ENCODE peak calls at places on chromosomes 2 and 18, in seven cellular contexts. N is heart left ventricle; C is heart right ventricle; W is cardiac muscle cell; Q is CD8-positive, alpha-beta T cell; K is suprapubic skin; Y is ovary. O is an unnamed sample.

GRCh38 chr2:217960351-217960750 is 42.4 kb downstream of the TNS1 start:
- DNase-seq in W (no peak), Y (peak), N (no peak), C (no peak), Q (no peak), K (peak), O (no peak)

GRCh38 chr2:64963719-64964118 is 25.5 kb upstream of the SLC1A4 start:
- DNase-seq in Q (no peak), K (no peak), N (no peak), Y (no peak), C (no peak), W (no peak), O (no peak)

GRCh38 chr2:170073288-170073687 is 104.7 kb upstream of the MYO3B start:
- DNase-seq in Y (peak), C (peak), K (no peak), N (no peak), W (peak), Q (no peak), O (no peak)

GRCh38 chr18:63775166-63775730 is at the start of gene SERPINB7:
- DNase-seq in Y (no peak), C (no peak), Q (no peak), W (no peak), N (no peak), K (no peak), O (no peak)

GRCh38 chr2:67037655-67038054 is 359.5 kb upstream of the ETAA1 start:
- DNase-seq in K (no peak), C (no peak), N (no peak), Y (no peak), W (no peak), Q (no peak), O (no peak)

GRCh38 chr2:239822146-239822945 is 202.8 kb downstream of the NDUFA10 start:
- DNase-seq in Y (peak), C (peak), K (no peak), W (no peak), Q (no peak), N (peak), O (no peak)

GRCh38 chr2:167336213-167336612 is 447.9 kb downstream of the XIRP2 start:
- DNase-seq in N (no peak), W (no peak), Y (no peak), Q (no peak), K (no peak), C (no peak), O (no peak)

GRCh38 chr2:3267549-3267867 is 110.1 kb downstream of the EIPR1 start:
- DNase-seq in N (no peak), Q (no peak), W (no peak), K (no peak), Y (no peak), C (no peak), O (no peak)

GRCh38 chr2:33167655-33168245 is 221.0 kb downstream of the LTBP1 start:
- DNase-seq in K (no peak), C (no peak), Q (no peak), W (no peak), Y (no peak), N (no peak), O (no peak)

GRCh38 chr2:74328573-74328972 is 14.6 kb downstream of the SLC4A5 start:
- DNase-seq in Q (no peak), W (no peak), K (no peak), C (no peak), N (no peak), Y (no peak), O (no peak)

GRCh38 chr2:129936334-129936934 is 43.0 kb upstream of the RAB6C start:
- DNase-seq in K (no peak), C (peak), N (no peak), W (peak), Q (no peak), Y (no peak), O (no peak)

GRCh38 chr2:160241251-160242137 is 41.4 kb upstream of the ITGB6 start:
- DNase-seq in C (peak), N (peak), Y (no peak), K (no peak), W (peak), Q (no peak), O (peak)

GRCh38 chr2:195532628-195533271 is 124.3 kb upstream of the SLC39A10 start:
- DNase-seq in C (no peak), Y (no peak), Q (no peak), W (peak), K (no peak), N (no peak), O (no peak)

GRCh38 chr2:230902180-230902899 is 22.7 kb downstream of the GPR55 start:
- DNase-seq in Q (no peak), Y (no peak), K (no peak), N (peak), C (no peak), W (peak), O (no peak)

GRCh38 chr2:151544449-151544848 is 134.7 kb downstream of the RIF1 start:
- DNase-seq in K (no peak), C (no peak), N (no peak), Y (no peak), W (no peak), Q (no peak), O (no peak)

GRCh38 chr2:255195-255594 is 8.6 kb downstream of the SH3YL1 start:
- DNase-seq in Y (no peak), C (no peak), W (no peak), N (no peak), Q (no peak), K (no peak), O (no peak)

GRCh38 chr18:63736856-63737255 is 34.1 kb downstream of the SERPINB11 start:
- DNase-seq in W (no peak), C (no peak), Q (no peak), Y (no peak), N (no peak), K (no peak), O (no peak)

GRCh38 chr2:219569041-219569440 is 2.3 kb downstream of the OBSL1 start:
- DNase-seq in N (no peak), Y (no peak), Q (no peak), W (no peak), K (no peak), C (no peak), O (no peak)

GRCh38 chr2:223959688-223960087 is 2.4 kb downstream of the MRPL44 start:
- DNase-seq in N (no peak), Q (no peak), K (no peak), W (peak), Y (no peak), C (peak), O (no peak)

GRCh38 chr2:166453995-166454595 is 40.0 kb downstream of the SCN7A start:
- DNase-seq in C (no peak), Y (no peak), W (no peak), N (no peak), K (no peak), Q (no peak), O (no peak)

GRCh38 chr2:221372156-221372870 is 199.8 kb downstream of the EPHA4 start:
- DNase-seq in N (no peak), Y (no peak), C (no peak), Q (no peak), W (no peak), K (no peak), O (no peak)
- TF ChIP-seq CTCF in N (no peak), Y (no peak), C (no peak), Q (no peak), W (peak), K (no peak), O (no peak)

DNA sequence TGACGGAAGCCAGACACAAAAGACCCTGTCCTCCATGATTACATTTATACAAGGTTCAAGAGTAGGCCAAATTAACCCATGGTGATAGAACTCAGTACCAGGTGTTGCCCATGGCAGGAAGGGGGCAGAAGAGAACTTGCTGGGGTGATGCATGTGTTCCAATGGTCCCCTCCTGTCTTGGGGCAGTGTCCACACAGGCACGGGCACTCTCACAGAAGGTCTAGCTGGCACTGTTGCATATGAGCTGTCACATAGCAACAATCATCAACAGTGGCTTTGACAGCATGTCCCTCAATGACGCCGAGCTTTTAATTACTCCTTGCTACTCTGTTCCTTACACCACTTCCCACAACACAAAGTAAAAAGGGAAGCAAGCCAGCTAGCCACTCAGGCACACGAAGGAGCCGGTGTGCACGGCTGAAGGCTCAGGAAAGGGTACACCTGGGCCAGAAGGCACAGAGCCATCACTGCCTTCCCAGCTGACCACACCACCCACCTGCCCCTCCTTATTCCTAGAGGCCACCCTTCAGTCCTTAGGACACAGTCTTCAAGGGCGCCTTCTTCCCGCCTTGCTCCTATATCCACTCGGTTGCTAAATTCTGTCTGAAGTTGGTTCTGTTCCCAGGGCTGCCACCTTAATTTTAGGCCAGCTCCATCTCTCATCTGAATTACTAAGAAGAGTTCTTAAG is 28.9 kb downstream of the RPL31 start:
- DNase-seq in C (peak), N (no peak), W (no peak), K (no peak), Y (no peak), Q (no peak), O (no peak)
- H3K4me3 ChIP-seq in C (no peak), N (no peak), W (no peak), K (no peak), Y (no peak), Q (no peak), O (no peak)

GRCh38 chr2:28228419-28228995 is 164.2 kb upstream of the FOSL2 start:
- DNase-seq in Y (no peak), Q (no peak), K (no peak), N (no peak), W (no peak), C (no peak), O (no peak)
- TF ChIP-seq CTCF in Y (no peak), Q (peak), K (no peak), N (no peak), W (no peak), C (no peak), O (no peak)

GRCh38 chr2:207630491-207630890 is 5.3 kb upstream of the METTL21A start:
- DNase-seq in K (no peak), C (no peak), N (no peak), Y (no peak), W (no peak), Q (no peak), O (no peak)
- H3K4me3 ChIP-seq in K (no peak), C (no peak), N (no peak), Y (no peak), W (no peak), Q (no peak), O (no peak)

DNA sequence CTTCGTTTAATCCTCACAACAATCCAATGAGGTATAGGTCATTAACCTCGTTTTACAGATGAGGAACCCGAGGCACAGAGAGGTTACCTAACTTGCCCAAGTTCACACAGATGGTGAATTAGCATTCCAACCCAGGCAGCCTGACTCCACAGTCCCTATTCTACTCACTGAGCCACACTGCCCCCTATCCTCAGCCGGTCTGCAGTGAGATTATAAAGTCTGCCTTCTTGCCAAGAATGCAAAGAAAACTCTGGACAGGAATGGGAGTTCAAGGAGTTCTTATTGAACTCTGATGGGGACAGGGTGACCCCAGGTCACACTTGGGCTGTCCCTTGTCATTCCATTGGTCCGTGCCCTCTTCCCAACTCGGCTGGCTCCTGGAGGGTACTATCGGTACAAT is 118.1 kb upstream of the MSH6 start:
- DNase-seq in N (no peak), C (no peak), W (peak), K (no peak), Q (no peak), Y (no peak), O (no peak)
- TF ChIP-seq CTCF in N (no peak), C (no peak), W (peak), K (no peak), Q (no peak), Y (no peak), O (no peak)

DNA sequence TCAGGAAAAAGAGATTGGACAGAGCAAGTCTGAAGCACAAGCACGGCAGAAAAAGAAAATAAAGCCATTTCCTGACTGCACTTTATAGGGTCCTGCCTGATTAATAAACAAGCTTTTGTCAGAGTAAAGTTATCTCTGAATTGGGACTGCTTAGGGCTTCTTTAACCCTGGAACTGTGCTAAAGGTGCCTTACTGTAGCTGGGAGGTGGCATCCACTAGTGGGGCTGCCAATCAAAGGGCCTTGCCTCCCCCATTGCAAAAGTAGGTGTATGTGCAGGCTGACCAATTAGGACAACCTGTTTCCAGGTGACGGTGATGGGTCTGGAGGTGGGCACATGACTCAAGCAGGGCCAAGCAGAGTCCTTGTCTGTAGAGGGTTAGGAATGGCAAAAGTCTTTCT is 57.4 kb upstream of the RAPH1 start:
- DNase-seq in W (no peak), Q (no peak), K (no peak), Y (no peak), N (no peak), C (no peak), O (no peak)
- H3K4me3 ChIP-seq in W (no peak), Q (no peak), K (no peak), Y (no peak), N (no peak), C (no peak), O (no peak)

GRCh38 chr18:61957801-61958516 is 65.2 kb upstream of the RNF152 start:
- DNase-seq in Y (no peak), W (peak), K (no peak), C (no peak), Q (no peak), N (no peak), O (no peak)
- TF ChIP-seq CTCF in Y (no peak), W (peak), K (no peak), C (no peak), Q (no peak), N (no peak), O (no peak)